ENCODE peak calls at places on chromosomes 11 and 22, in four cellular contexts. B, M, W and L are unnamed samples.

GRCh38 chr11:4094348-4095291 is at the start of gene RRM1:
- DNase-seq in B (peak; percentile 94), M (peak; percentile 92), W (peak; percentile 89), L (peak; percentile 97)

GRCh38 chr22:48099671-48100070 is 1337.2 kb downstream of the TBC1D22A start:
- DNase-seq in B (no peak), M (no peak), W (no peak), L (no peak)

GRCh38 chr22:31106651-31107205 is 640 bp downstream of the SELENOM start:
- DNase-seq in B (no peak), M (no peak), W (no peak), L (peak; percentile 65)

GRCh38 chr22:49638788-49639187 is 188.9 kb downstream of the BRD1 start:
- DNase-seq in B (no peak), M (no peak), W (no peak), L (no peak)

GRCh38 chr11:115623021-115623451 is 118.8 kb upstream of the CADM1 start:
- DNase-seq in B (no peak), M (peak; percentile 86), W (no peak), L (peak; percentile 36)

GRCh38 chr22:24827305-24827704 is 21.3 kb downstream of the SGSM1 start:
- DNase-seq in B (no peak), M (no peak), W (no peak), L (no peak)

GRCh38 chr11:128720522-128720985 is 26.7 kb downstream of the FLI1 start:
- DNase-seq in B (no peak), M (no peak), W (no peak), L (no peak)

GRCh38 chr22:38755155-38755910 is 465 bp downstream of the SUN2 start:
- DNase-seq in B (peak; percentile 80), M (peak; percentile 97), W (peak; percentile 38), L (peak; percentile 93)

GRCh38 chr11:58060939-58061672 is 30.4 kb downstream of the OR6Q1 start:
- DNase-seq in B (no peak), M (no peak), W (no peak), L (no peak)

GRCh38 chr11:14093065-14093464 is 130.5 kb downstream of the SPON1 start:
- DNase-seq in B (no peak), M (no peak), W (no peak), L (no peak)

GRCh38 chr11:23995891-23996290 is 501.0 kb upstream of the LUZP2 start:
- DNase-seq in B (no peak), M (no peak), W (no peak), L (no peak)

GRCh38 chr11:103807806-103808205 is 228.6 kb upstream of the DDI1 start:
- DNase-seq in B (no peak), M (no peak), W (no peak), L (no peak)

GRCh38 chr11:118924591-118925585 is 838 bp downstream of the BCL9L start:
- DNase-seq in B (peak; percentile 90), M (peak; percentile 65), W (no peak), L (peak; percentile 65)

GRCh38 chr11:118921121-118921928 is 4.4 kb downstream of the BCL9L start:
- DNase-seq in B (peak; percentile 30), M (peak; percentile 80), W (no peak), L (peak; percentile 92)

GRCh38 chr11:118922745-118923627 is 2.7 kb downstream of the BCL9L start:
- DNase-seq in B (peak; percentile 15), M (peak; percentile 14), W (no peak), L (no peak)

GRCh38 chr11:118923721-118924587 is 1.8 kb downstream of the BCL9L start:
- DNase-seq in B (no peak), M (peak; percentile 12), W (peak; percentile 35), L (no peak)

DNA sequence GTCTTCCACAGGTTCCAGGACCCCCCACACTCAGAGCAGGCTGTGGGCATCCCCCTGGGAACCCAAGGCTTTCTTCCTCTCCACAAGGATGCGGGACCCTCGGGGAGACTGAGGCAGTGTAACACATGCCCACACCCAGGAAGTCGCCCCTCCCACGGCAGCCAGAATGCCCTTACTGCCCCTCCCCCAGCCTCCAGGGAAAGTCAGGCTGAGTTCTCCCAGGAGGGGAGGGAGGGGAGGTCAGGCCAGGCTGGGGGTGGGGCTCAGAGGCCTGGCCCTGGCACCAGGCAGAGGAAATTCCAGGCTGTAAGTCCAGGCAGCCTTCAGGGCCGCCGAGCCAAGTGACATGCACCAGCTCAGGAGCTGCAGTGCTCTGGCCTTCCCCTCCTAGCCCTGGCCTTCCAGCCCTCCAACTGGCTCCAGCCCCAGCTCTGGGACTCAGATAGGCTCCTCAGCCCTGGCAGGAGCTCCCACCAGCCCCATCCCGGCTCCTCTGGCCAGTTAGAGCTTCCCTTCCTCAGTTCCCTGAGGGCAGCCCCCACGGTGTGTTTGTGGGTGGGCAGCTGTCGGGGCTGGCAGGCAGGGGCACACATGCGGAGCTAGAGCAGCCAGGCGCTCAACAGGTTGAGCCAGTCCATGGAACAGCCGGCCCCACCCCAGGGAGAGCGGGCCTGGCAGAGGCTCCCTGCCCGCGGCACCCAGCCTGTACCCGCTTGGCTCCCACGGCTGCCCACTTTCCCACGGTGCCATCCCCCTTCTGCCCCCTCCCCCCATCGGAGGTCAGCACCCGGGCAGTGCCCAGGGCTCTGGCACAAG is 3.6 kb downstream of the BCL9L start:
- DNase-seq in B (peak; percentile 80), M (peak; percentile 94), W (no peak), L (peak; percentile 88)
- H3K4me1 ChIP-seq in B (peaks cover 73% of the 10 kb centered on the region), M (peaks cover 82% of the 10 kb centered on the region), W (peaks cover 66% of the 10 kb centered on the region), L (peaks cover 25% of the 10 kb centered on the region)

GRCh38 chr11:101929516-101929915 is 13.2 kb upstream of the ANGPTL5 start:
- DNase-seq in B (no peak), M (no peak), W (no peak), L (no peak)
- H3K4me1 ChIP-seq in B (no peaks in the 10 kb centered on the region), M (no peaks in the 10 kb centered on the region), W (no peaks in the 10 kb centered on the region), L (no peaks in the 10 kb centered on the region)

DNA sequence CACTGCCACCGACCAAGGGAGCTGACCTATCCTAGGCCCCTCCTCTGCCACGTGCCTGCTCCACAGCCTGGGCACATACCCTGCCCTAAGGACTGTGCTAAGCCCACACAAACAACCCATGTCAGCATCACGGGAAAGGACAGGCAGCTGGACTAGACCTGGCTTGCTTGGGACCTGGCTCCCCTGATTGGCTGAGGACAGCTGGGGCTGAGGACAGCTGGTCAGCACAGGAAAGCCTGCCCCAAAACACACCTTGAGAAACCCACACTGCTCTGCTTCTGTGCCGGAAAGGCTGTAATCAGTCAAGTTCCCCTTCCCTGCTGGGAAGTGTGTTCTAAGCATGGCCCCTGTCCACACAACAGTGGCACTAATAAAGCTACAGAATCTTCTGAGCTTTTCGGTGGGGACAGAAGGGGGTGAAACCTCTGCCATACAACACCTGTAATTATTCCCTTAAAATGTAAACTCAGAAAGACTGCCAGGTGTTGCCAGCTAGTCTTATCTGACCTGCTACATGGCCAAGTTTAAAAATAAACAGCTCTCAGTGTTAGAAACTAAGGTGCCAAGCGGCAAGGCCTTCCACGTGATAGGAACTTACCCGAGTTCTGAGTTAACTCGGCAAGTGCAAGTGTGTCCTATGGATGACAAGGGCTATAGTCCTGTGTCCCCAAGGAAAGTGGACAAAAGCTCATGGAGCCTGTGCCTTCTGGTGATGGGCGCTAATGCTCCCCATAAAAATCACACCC is 35.7 kb upstream of the ARFGAP3 start:
- DNase-seq in B (no peak), M (peak; percentile 73), W (no peak), L (no peak)
- H3K4me1 ChIP-seq in B (no peaks in the 10 kb centered on the region), M (peaks cover 46% of the 10 kb centered on the region), W (peaks cover 3% of the 10 kb centered on the region), L (no peaks in the 10 kb centered on the region)

GRCh38 chr11:31813961-31814868 is 3.1 kb upstream of the PAX6 start:
- DNase-seq in B (peak; percentile 48), M (no peak), W (no peak), L (no peak)
- H3K4me1 ChIP-seq in B (peaks cover 6% of the 10 kb centered on the region), M (peaks cover 88% of the 10 kb centered on the region), W (peaks cover 86% of the 10 kb centered on the region), L (peaks cover 18% of the 10 kb centered on the region)

GRCh38 chr11:102117472-102118113 is 7.3 kb downstream of the YAP1 start:
- DNase-seq in B (no peak), M (no peak), W (no peak), L (no peak)

GRCh38 chr11:102116453-102117205 is 6.4 kb downstream of the YAP1 start:
- DNase-seq in B (no peak), M (no peak), W (no peak), L (no peak)

GRCh38 chr11:102112654-102112926 is 2.3 kb downstream of the YAP1 start:
- DNase-seq in B (no peak), M (no peak), W (no peak), L (no peak)

GRCh38 chr11:102114032-102114431 is 3.8 kb downstream of the YAP1 start:
- DNase-seq in B (no peak), M (no peak), W (no peak), L (no peak)

DNA sequence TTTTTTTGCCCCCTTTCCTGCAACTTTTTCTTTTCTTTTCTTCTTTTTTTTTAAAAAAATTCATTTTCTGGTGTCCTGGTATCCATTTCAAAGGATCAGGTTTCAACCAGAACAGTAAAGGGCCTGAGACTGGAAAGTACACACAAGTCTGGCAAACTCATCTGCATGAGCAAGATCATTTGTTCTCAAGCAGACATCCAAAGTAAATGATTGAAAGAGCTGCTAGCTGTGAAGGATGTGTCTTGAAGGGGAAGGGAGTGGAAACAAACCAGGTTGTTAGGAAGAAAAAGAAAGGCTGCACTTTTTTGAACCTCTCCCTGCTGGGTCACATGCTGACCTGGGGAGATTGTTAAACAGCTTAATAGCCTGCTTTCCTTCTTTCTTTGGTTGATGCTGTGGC is 5.3 kb downstream of the YAP1 start:
- DNase-seq in B (no peak), M (no peak), W (no peak), L (no peak)
- H3K4me1 ChIP-seq in B (no peaks in the 10 kb centered on the region), M (peaks cover 77% of the 10 kb centered on the region), W (peaks cover 5% of the 10 kb centered on the region), L (peaks cover 15% of the 10 kb centered on the region)

GRCh38 chr11:68019486-68019885 is 9.4 kb downstream of the ALDH3B1 start:
- DNase-seq in B (no peak), M (no peak), W (no peak), L (no peak)
- H3K4me1 ChIP-seq in B (peaks cover 19% of the 10 kb centered on the region), M (no peaks in the 10 kb centered on the region), W (no peaks in the 10 kb centered on the region), L (no peaks in the 10 kb centered on the region)

GRCh38 chr22:27639180-27640086 is 162.1 kb downstream of the MN1 start:
- DNase-seq in B (no peak), M (peak; percentile 79), W (no peak), L (no peak)

GRCh38 chr22:27638329-27639179 is 163.0 kb downstream of the MN1 start:
- DNase-seq in B (no peak), M (no peak), W (no peak), L (no peak)

GRCh38 chr22:27635852-27636251 is 165.7 kb downstream of the MN1 start:
- DNase-seq in B (no peak), M (no peak), W (no peak), L (no peak)

GRCh38 chr22:27636716-27637503 is 164.6 kb downstream of the MN1 start:
- DNase-seq in B (no peak), M (peak; percentile 95), W (no peak), L (no peak)

DNA sequence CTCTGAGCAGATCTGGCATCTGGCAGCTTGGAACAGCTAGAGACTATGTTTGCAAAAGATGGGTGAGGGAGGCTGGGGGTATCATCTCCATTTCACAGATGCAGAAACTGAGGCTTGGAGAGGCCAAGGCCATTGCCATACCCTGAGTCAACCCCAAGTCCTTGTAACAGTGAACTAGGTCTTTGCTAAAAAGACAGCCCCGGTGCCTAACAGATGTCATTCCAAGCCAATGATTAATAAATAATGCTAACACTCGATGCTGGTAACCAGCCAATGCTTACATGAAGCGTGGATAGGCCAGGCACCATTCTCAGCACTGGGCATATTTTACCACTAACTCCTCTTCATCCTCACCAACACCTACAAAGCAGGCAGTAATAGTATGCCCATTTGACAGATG is 164.0 kb downstream of the MN1 start:
- DNase-seq in B (no peak), M (no peak), W (no peak), L (no peak)
- H3K4me1 ChIP-seq in B (peaks cover 4% of the 10 kb centered on the region), M (peaks cover 62% of the 10 kb centered on the region), W (no peaks in the 10 kb centered on the region), L (no peaks in the 10 kb centered on the region)